ENCODE peak calls at places on chromosome 4, in six cellular contexts. R is HCT116, E is IMR-90, M is ovary, J is GM12878, H is A673. C is an unnamed sample. For H3K4me1 and H3K27me3, the result is how much of the 10 kb centered on the place peaks cover.

GRCh38 chr4:3415471-3416141 is 26.2 kb upstream of the HGFAC start:
- DNase-seq in H (no peak), E (no peak), J (no peak), M (peak), R (no peak), C (no peak)

GRCh38 chr4:17380347-17380746 is 131.5 kb downstream of the QDPR start:
- DNase-seq in H (no peak), R (no peak), J (no peak), E (no peak), M (no peak), C (no peak)

GRCh38 chr4:54017308-54017707 is 47.1 kb downstream of the CHIC2 start:
- DNase-seq in E (no peak), M (no peak), J (no peak), H (no peak), R (no peak), C (no peak)

GRCh38 chr4:150381671-150382427 is 200.1 kb upstream of the MAB21L2 start:
- DNase-seq in R (no peak), M (no peak), H (no peak), J (no peak), E (peak), C (no peak)

GRCh38 chr4:11791808-11792207 is 363.1 kb upstream of the HS3ST1 start:
- DNase-seq in E (no peak), H (no peak), M (no peak), J (no peak), R (no peak), C (no peak)

GRCh38 chr4:147924604-147925412 is 192.9 kb downstream of the ARHGAP10 start:
- DNase-seq in J (no peak), E (peak), R (no peak), H (peak), M (peak), C (peak)

GRCh38 chr4:19748911-19749473 is 502.7 kb upstream of the SLIT2 start:
- DNase-seq in E (peak), J (no peak), H (no peak), R (no peak), M (no peak), C (no peak)

GRCh38 chr4:16752150-16752549 is 146.3 kb downstream of the LDB2 start:
- DNase-seq in M (no peak), E (peak), H (peak), R (no peak), J (no peak), C (no peak)

GRCh38 chr4:85474818-85475630 is at the start of gene ARHGAP24:
- DNase-seq in E (peak), M (peak), H (peak), R (peak), J (peak), C (peak)

GRCh38 chr4:88613417-88613875 is 21.2 kb downstream of the HERC3 start:
- DNase-seq in R (no peak), E (no peak), M (no peak), H (peak), J (no peak), C (no peak)

GRCh38 chr4:88609387-88609786 is 17.1 kb downstream of the HERC3 start:
- DNase-seq in H (no peak), R (no peak), M (no peak), E (no peak), J (no peak), C (no peak)

GRCh38 chr4:88610771-88611170 is 18.5 kb downstream of the HERC3 start:
- DNase-seq in E (peak), R (no peak), H (no peak), J (no peak), M (peak), C (peak)

GRCh38 chr4:88616275-88616996 is 24.2 kb downstream of the HERC3 start:
- DNase-seq in H (no peak), E (peak), R (no peak), J (no peak), M (no peak), C (no peak)

GRCh38 chr4:88614058-88614457 is 21.8 kb downstream of the HERC3 start:
- DNase-seq in E (no peak), J (no peak), R (no peak), M (no peak), H (no peak), C (no peak)
- H3K4me1 ChIP-seq in E (under half), J (under half), R (under half), M (under half), H (under half), C (under half)

GRCh38 chr4:80049813-80050534 is 23.1 kb downstream of the ANTXR2 start:
- DNase-seq in M (no peak), E (no peak), R (no peak), J (no peak), H (no peak), C (no peak)
- H3K27me3 ChIP-seq in M (under half), E (under half), R (under half), J (under half), H (under half), C (under half)

DNA sequence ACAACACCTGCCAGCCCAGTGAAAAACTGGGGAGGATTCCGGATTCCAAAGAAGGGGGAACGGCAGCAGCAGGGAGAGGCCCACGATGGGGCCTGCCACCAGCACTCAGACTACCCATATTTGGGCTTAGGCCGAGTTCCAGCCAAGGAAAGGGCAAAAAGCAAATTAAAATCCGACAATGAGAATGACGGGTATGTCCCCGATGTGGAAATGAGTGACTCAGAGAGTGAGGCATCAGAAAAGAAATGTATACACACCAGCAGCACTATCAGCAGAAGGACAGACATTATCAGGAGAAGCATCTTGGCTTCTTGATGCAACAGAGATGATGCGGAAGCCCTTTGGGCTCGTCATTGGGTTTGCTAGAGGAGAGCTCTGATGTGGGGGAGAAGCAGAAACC is 62.4 kb downstream of the JADE1 start:
- DNase-seq in H (no peak), R (no peak), M (no peak), E (peak), J (no peak), C (no peak)
- H3K27ac ChIP-seq in H (no peak), R (no peak), M (no peak), E (peak), J (no peak), C (no peak)

GRCh38 chr4:158810487-158811215 is 41.8 kb downstream of the FNIP2 start:
- DNase-seq in E (peak), R (peak), J (no peak), M (peak), H (peak), C (peak)
- H3K4me1 ChIP-seq in E (under half), R (under half), J (under half), M (under half), H (under half), C (under half)

DNA sequence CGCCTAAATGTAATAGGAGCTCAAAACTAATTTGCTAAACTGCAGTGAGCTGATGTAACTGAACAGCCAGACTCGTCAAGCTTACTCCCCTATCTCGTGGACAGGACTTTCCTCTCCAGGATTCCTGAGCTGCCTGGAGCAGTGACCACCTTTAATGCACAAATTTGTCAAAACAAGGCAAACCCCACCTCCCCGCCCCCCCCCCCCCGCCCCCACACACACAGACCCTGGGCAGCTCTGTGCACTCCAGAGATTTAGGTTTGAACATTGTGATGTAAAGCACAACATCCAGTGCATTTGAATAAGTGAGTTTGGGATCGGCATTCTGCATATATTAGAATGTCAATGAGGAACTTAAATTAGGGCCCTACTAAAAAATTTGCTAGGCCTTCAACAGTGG is 77.7 kb upstream of the DHX15 start:
- DNase-seq in J (no peak), R (no peak), M (no peak), H (no peak), E (no peak), C (no peak)
- H3K27me3 ChIP-seq in J (under half), R (under half), M (under half), H (under half), E (under half), C (under half)

GRCh38 chr4:45554423-45554822 is 569.4 kb downstream of the GABRG1 start:
- DNase-seq in R (no peak), M (no peak), J (no peak), H (peak), E (no peak), C (no peak)
- H3K27ac ChIP-seq in R (no peak), M (no peak), J (no peak), H (no peak), E (no peak), C (no peak)

C was measured in right cardiac atrium.